ENCODE peak calls at places on chromosomes 16 and 17, in six cellular contexts. H is spleen, N is stomach, G is transverse colon, F is K562, Q is prostate gland. W is an unnamed sample.

GRCh38 chr17:79664925-79665738 is 54.3 kb upstream of the RBFOX3 start:
- DNase-seq in H (no peak), N (peak; percentile 93), G (peak; percentile 79), F (no peak), Q (peak; percentile 89), W (peak; percentile 81)

GRCh38 chr16:80283450-80284392 is 257.1 kb upstream of the DYNLRB2 start:
- DNase-seq in H (no peak), N (no peak), G (no peak), F (no peak), Q (no peak), W (no peak)

GRCh38 chr16:86525696-86526095 is 15.4 kb downstream of the FOXF1 start:
- DNase-seq in H (peak; percentile 44), N (no peak), G (no peak), F (no peak), Q (no peak), W (no peak)

GRCh38 chr16:19521471-19522368 is at the start of gene GDE1:
- DNase-seq in H (peak; percentile 99), N (peak; percentile 96), G (peak; percentile 97), F (peak; percentile 98), Q (peak; percentile 97), W (peak; percentile 90)

GRCh38 chr16:81429045-81429521 is 15.5 kb upstream of the CMIP start:
- DNase-seq in H (no peak), N (peak; percentile 77), G (peak; percentile 53), F (no peak), Q (no peak), W (no peak)

GRCh38 chr16:85644093-85644712 is 31.1 kb downstream of the GSE1 start:
- DNase-seq in H (no peak), N (no peak), G (no peak), F (no peak), Q (no peak), W (no peak)

GRCh38 chr17:81706232-81706611 is 3.1 kb downstream of the MRPL12 start:
- DNase-seq in H (peak; percentile 58), N (no peak), G (no peak), F (no peak), Q (no peak), W (no peak)

GRCh38 chr17:14198013-14198412 is 38.6 kb downstream of the CDRT15 start:
- DNase-seq in H (no peak), N (peak; percentile 57), G (no peak), F (no peak), Q (no peak), W (no peak)

GRCh38 chr17:65074778-65075250 is 18.3 kb upstream of the GNA13 start:
- DNase-seq in H (peak; percentile 86), N (no peak), G (peak; percentile 60), F (peak; percentile 25), Q (peak; percentile 35), W (peak; percentile 74)

GRCh38 chr16:20610892-20611349 is 34.8 kb upstream of the ACSM2B start:
- DNase-seq in H (no peak), N (no peak), G (no peak), F (no peak), Q (no peak), W (no peak)

GRCh38 chr17:42512733-42513251 is 23.2 kb upstream of the NAGLU start:
- DNase-seq in H (no peak), N (no peak), G (no peak), F (no peak), Q (no peak), W (no peak)

GRCh38 chr16:86142801-86143236 is 243.9 kb downstream of the IRF8 start:
- DNase-seq in H (no peak), N (no peak), G (no peak), F (no peak), Q (no peak), W (no peak)

GRCh38 chr17:65131946-65132345 is 5.2 kb upstream of the RGS9 start:
- DNase-seq in H (no peak), N (no peak), G (no peak), F (no peak), Q (no peak), W (no peak)

GRCh38 chr16:66357523-66357928 is 9.0 kb upstream of the CDH5 start:
- DNase-seq in H (no peak), N (peak; percentile 43), G (peak; percentile 41), F (peak; percentile 74), Q (peak; percentile 36), W (no peak)

GRCh38 chr17:57993471-57994365 is 5.7 kb upstream of the VEZF1 start:
- DNase-seq in H (no peak), N (no peak), G (no peak), F (no peak), Q (no peak), W (no peak)

GRCh38 chr17:63552211-63552610 is 1.9 kb downstream of the DCAF7 start:
- DNase-seq in H (no peak), N (peak; percentile 3), G (no peak), F (no peak), Q (no peak), W (peak; percentile 6)
- H3K27ac ChIP-seq in H (no peak overlapping the region), N (no peak overlapping the region), G (peak overlapping the region; percentile 95), F (peak overlapping the region; percentile 24), Q (no peak overlapping the region), W (no peak overlapping the region)

DNA sequence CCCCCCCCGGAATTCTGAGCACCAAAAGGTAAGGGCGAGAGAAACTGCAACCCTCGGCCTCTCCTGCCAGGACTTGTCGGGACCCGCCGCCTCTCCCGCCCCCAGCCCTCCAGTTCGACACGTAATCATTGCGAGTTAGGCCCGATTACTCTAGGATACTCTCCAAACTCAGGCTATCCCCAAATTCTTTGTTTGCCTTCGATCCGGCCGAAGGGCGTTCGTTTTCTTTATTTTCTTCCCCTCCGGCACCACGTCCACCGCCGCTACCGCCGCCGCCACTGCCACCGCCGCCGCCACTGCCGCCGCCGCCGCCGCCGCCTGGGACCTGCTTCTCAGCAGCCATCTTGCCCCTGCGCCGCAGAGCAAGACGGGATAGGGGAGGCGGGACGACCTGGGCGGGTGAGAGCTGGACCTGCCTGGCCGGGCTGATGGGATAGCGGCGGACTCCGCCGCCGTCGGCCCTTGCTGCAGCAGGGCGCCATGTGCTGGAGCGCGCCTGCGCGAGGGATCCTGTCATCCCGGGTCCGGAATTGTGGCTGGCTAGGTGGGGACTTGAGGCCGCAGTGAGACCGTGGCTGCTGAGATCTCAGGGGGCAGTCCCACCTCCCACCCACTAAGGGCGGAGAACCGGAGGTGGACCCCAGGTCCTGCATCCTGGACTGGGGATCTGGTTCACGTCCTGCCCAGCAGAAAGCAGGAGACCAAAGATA is at the start of gene SRP68:
- DNase-seq in H (peak; percentile 98), N (peak; percentile 93), G (peak; percentile 93), F (peak; percentile 95), Q (peak; percentile 95), W (peak; percentile 90)
- TF ChIP-seq POLR2AphosphoS5 in H (peak; percentile 88), N (peak; percentile 89), G (peak; percentile 86), F (peak; percentile 78), Q (peak; percentile 96), W (no peak)

GRCh38 chr16:23903001-23903414 is 67.2 kb downstream of the PRKCB start:
- DNase-seq in H (no peak), N (no peak), G (no peak), F (peak; percentile 29), Q (no peak), W (no peak)
- H3K9me3 ChIP-seq in H (no peaks in the 10 kb centered on the region), N (no peaks in the 10 kb centered on the region), G (no peaks in the 10 kb centered on the region), F (no peaks in the 10 kb centered on the region), Q (no peaks in the 10 kb centered on the region), W (no peaks in the 10 kb centered on the region)

DNA sequence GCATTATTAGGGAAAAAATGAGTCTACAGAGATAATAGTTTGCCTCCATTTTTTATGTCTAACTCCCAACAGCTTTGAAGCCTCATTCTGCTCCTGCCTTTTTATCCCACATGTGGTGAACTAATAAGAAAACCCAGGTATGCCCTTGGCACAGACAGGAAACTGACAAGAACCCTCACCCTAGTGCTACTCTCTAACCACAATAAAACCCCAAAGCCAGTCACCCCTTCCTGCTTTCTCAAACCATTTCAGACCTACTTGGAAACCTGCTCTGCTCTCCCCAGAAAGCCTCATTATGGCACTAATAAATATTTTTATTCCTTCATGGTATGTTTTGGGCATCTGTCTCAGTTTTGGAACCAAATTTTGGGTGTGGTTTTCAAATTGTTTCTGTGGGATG is 3.9 kb upstream of the MARVELD3 start:
- DNase-seq in H (no peak), N (no peak), G (no peak), F (no peak), Q (no peak), W (no peak)
- H3K27ac ChIP-seq in H (no peak overlapping the region), N (no peak overlapping the region), G (no peak overlapping the region), F (no peak overlapping the region), Q (no peak overlapping the region), W (no peak overlapping the region)

GRCh38 chr17:61161615-61162134 is 238.0 kb upstream of the TBX2 start:
- DNase-seq in H (no peak), N (no peak), G (no peak), F (no peak), Q (no peak), W (no peak)

GRCh38 chr17:61157246-61157887 is 242.3 kb upstream of the TBX2 start:
- DNase-seq in H (no peak), N (no peak), G (no peak), F (no peak), Q (no peak), W (no peak)

GRCh38 chr17:61160789-61161440 is 238.7 kb upstream of the TBX2 start:
- DNase-seq in H (no peak), N (no peak), G (no peak), F (no peak), Q (no peak), W (no peak)

GRCh38 chr17:61158372-61158771 is 241.3 kb upstream of the TBX2 start:
- DNase-seq in H (no peak), N (no peak), G (no peak), F (no peak), Q (no peak), W (no peak)

DNA sequence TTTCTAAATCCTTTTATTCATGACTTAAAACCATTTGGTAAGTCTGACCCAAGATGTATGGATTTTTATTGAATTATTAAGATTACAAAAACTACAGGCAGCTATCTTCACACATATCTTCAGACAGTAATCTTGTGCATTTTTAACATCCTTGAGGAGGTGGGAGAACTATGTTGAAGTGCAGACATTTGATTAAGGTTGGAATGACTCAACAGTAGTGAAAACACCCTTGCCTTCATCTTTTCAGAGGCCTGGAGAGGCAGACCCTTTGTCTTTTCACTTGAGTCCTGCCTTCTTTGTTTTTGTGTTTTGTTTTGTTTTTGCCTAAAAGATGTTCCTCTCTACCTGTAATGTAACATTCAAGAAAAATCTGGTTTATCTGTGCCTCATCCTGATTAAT is 240.2 kb upstream of the TBX2 start:
- DNase-seq in H (no peak), N (no peak), G (no peak), F (no peak), Q (no peak), W (no peak)
- TF ChIP-seq POLR2AphosphoS5 in H (no peak), N (no peak), G (no peak), F (no peak), Q (no peak), W (no peak)

GRCh38 chr16:35146723-35147458 is 1687.5 kb downstream of the TP53TG3F start:
- DNase-seq in H (peak; percentile 43), N (no peak), G (no peak), F (no peak), Q (no peak), W (no peak)
- H3K9me3 ChIP-seq in H (peaks cover 34% of the 10 kb centered on the region), N (peaks cover 90% of the 10 kb centered on the region), G (no peaks in the 10 kb centered on the region), F (no peaks in the 10 kb centered on the region), Q (no peaks in the 10 kb centered on the region), W (peaks cover 49% of the 10 kb centered on the region)

DNA sequence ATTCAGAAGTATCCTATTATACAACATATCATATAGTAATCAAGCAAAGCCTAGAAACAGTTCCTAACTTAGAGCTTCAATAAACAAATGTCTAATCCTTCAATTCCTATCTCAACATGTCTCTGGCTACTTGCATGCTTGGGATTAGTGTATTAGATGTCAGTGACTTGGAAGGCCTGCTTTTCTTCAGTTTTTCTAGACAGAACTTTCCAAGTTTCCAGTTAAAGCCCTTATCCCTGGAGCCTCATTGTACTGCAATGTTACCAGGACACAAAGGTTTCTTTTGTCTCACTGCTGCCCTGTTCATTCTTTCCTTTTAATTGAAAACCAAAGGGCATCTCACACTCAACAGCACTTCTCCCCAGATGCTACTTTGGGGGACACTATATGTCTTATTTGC is 16.5 kb downstream of the PSME3IP1 start:
- DNase-seq in H (no peak), N (no peak), G (no peak), F (no peak), Q (no peak), W (no peak)
- H3K27ac ChIP-seq in H (no peak overlapping the region), N (no peak overlapping the region), G (no peak overlapping the region), F (no peak overlapping the region), Q (no peak overlapping the region), W (no peak overlapping the region)

W was measured in breast epithelium.